ENCODE peak calls at places on chromosomes 3 and 15, in seven cellular contexts. One of them, this sample, is unnamed.

GRCh38 chr15:48397841-48398240 is 66.6 kb downstream of the DUT start:
- DNase-seq in GM23248: peak; percentile 43
- DNase-seq in tibial artery: peak; percentile 46
- DNase-seq in AG20443: no peak
- DNase-seq in Panc1: no peak
- DNase-seq in head of caudate nucleus: no peak
- DNase-seq in heart right ventricle: peak; percentile 35
- DNase-seq in this sample: no peak

GRCh38 chr15:65421360-65422215 is 1.2 kb downstream of the IGDCC4 start:
- DNase-seq in GM23248: peak; percentile 23
- DNase-seq in tibial artery: no peak
- DNase-seq in AG20443: peak; percentile 56
- DNase-seq in Panc1: no peak
- DNase-seq in head of caudate nucleus: no peak
- DNase-seq in heart right ventricle: peak; percentile 50
- DNase-seq in this sample: peak; percentile 32

GRCh38 chr3:183907176-183907575 is 22.5 kb upstream of the PARL start:
- DNase-seq in GM23248: no peak
- DNase-seq in tibial artery: no peak
- DNase-seq in AG20443: no peak
- DNase-seq in Panc1: no peak
- DNase-seq in head of caudate nucleus: no peak
- DNase-seq in heart right ventricle: no peak
- DNase-seq in this sample: no peak

GRCh38 chr3:132196113-132196512 is 121.1 kb upstream of the ACP3 start:
- DNase-seq in GM23248: peak; percentile 42
- DNase-seq in tibial artery: no peak
- DNase-seq in AG20443: peak; percentile 25
- DNase-seq in Panc1: no peak
- DNase-seq in head of caudate nucleus: no peak
- DNase-seq in heart right ventricle: no peak
- DNase-seq in this sample: no peak

GRCh38 chr3:71173421-71173975 is 410.0 kb downstream of the FOXP1 start:
- DNase-seq in GM23248: peak; percentile 71
- DNase-seq in tibial artery: no peak
- DNase-seq in AG20443: peak; percentile 72
- DNase-seq in Panc1: no peak
- DNase-seq in head of caudate nucleus: no peak
- DNase-seq in heart right ventricle: no peak
- DNase-seq in this sample: no peak

GRCh38 chr3:49199900-49200281 is 28.5 kb downstream of the KLHDC8B start:
- DNase-seq in GM23248: peak; percentile 63
- DNase-seq in tibial artery: no peak
- DNase-seq in AG20443: no peak
- DNase-seq in Panc1: no peak
- DNase-seq in head of caudate nucleus: no peak
- DNase-seq in heart right ventricle: no peak
- DNase-seq in this sample: no peak

GRCh38 chr15:74445816-74446763 is 12.3 kb upstream of the SEMA7A start:
- DNase-seq in GM23248: no peak
- DNase-seq in tibial artery: no peak
- DNase-seq in AG20443: no peak
- DNase-seq in Panc1: no peak
- DNase-seq in head of caudate nucleus: no peak
- DNase-seq in heart right ventricle: no peak
- DNase-seq in this sample: no peak

GRCh38 chr3:42014949-42015533 is 53.1 kb upstream of the ULK4 start:
- DNase-seq in GM23248: peak; percentile 69
- DNase-seq in tibial artery: peak; percentile 53
- DNase-seq in AG20443: peak; percentile 46
- DNase-seq in Panc1: no peak
- DNase-seq in head of caudate nucleus: peak; percentile 36
- DNase-seq in heart right ventricle: peak; percentile 77
- DNase-seq in this sample: no peak

GRCh38 chr15:68407886-68408500 is 24.0 kb downstream of the ITGA11 start:
- DNase-seq in GM23248: no peak
- DNase-seq in tibial artery: peak; percentile 19
- DNase-seq in AG20443: no peak
- DNase-seq in Panc1: no peak
- DNase-seq in head of caudate nucleus: peak; percentile 5
- DNase-seq in heart right ventricle: no peak
- DNase-seq in this sample: no peak

GRCh38 chr3:127158614-127159221 is 34.2 kb upstream of the PRR23E start:
- DNase-seq in GM23248: peak; percentile 52
- DNase-seq in tibial artery: no peak
- DNase-seq in AG20443: peak; percentile 80
- DNase-seq in Panc1: no peak
- DNase-seq in head of caudate nucleus: no peak
- DNase-seq in heart right ventricle: no peak
- DNase-seq in this sample: peak; percentile 36

GRCh38 chr15:58437531-58438105 is 5.8 kb downstream of the LIPC start:
- DNase-seq in GM23248: no peak
- DNase-seq in tibial artery: no peak
- DNase-seq in AG20443: no peak
- DNase-seq in Panc1: no peak
- DNase-seq in head of caudate nucleus: no peak
- DNase-seq in heart right ventricle: no peak
- DNase-seq in this sample: no peak

GRCh38 chr3:132545471-132545870 is 51.6 kb upstream of the ACKR4 start:
- DNase-seq in GM23248: peak; percentile 17
- DNase-seq in tibial artery: peak; percentile 56
- DNase-seq in AG20443: no peak
- DNase-seq in Panc1: no peak
- DNase-seq in head of caudate nucleus: no peak
- DNase-seq in heart right ventricle: no peak
- DNase-seq in this sample: no peak

GRCh38 chr15:66617137-66618090 is 51.6 kb upstream of the LCTL start:
- DNase-seq in GM23248: peak; percentile 94
- DNase-seq in tibial artery: peak; percentile 88
- DNase-seq in AG20443: peak; percentile 76
- DNase-seq in Panc1: no peak
- DNase-seq in head of caudate nucleus: peak; percentile 72
- DNase-seq in heart right ventricle: peak; percentile 74
- DNase-seq in this sample: peak; percentile 69

GRCh38 chr3:140117111-140117526 is 182.1 kb downstream of the CLSTN2 start:
- DNase-seq in GM23248: no peak
- DNase-seq in tibial artery: no peak
- DNase-seq in AG20443: no peak
- DNase-seq in Panc1: no peak
- DNase-seq in head of caudate nucleus: no peak
- DNase-seq in heart right ventricle: no peak
- DNase-seq in this sample: no peak

GRCh38 chr15:86872782-86873181 is 793.1 kb downstream of the AGBL1 start:
- DNase-seq in GM23248: no peak
- DNase-seq in tibial artery: no peak
- DNase-seq in AG20443: no peak
- DNase-seq in Panc1: no peak
- DNase-seq in head of caudate nucleus: no peak
- DNase-seq in heart right ventricle: no peak
- DNase-seq in this sample: no peak

GRCh38 chr15:78350058-78350457 is 9.9 kb downstream of the CRABP1 start:
- DNase-seq in GM23248: no peak
- DNase-seq in tibial artery: no peak
- DNase-seq in AG20443: no peak
- DNase-seq in Panc1: no peak
- DNase-seq in head of caudate nucleus: no peak
- DNase-seq in heart right ventricle: no peak
- DNase-seq in this sample: no peak

GRCh38 chr3:33439421-33440327 is 531 bp downstream of the UBP1 start:
- DNase-seq in GM23248: peak; percentile 86
- DNase-seq in tibial artery: peak; percentile 52
- DNase-seq in AG20443: peak; percentile 83
- DNase-seq in Panc1: no peak
- DNase-seq in head of caudate nucleus: peak; percentile 29
- DNase-seq in heart right ventricle: peak; percentile 36
- DNase-seq in this sample: peak; percentile 31

GRCh38 chr15:61997786-61998185 is 62.5 kb downstream of the VPS13C start:
- DNase-seq in GM23248: peak; percentile 18
- DNase-seq in tibial artery: no peak
- DNase-seq in AG20443: no peak
- DNase-seq in Panc1: no peak
- DNase-seq in head of caudate nucleus: no peak
- DNase-seq in heart right ventricle: no peak
- DNase-seq in this sample: no peak

GRCh38 chr3:46662771-46663551 is 30.5 kb downstream of the ALS2CL start:
- DNase-seq in GM23248: peak; percentile 81
- DNase-seq in tibial artery: no peak
- DNase-seq in AG20443: peak; percentile 80
- DNase-seq in Panc1: no peak
- DNase-seq in head of caudate nucleus: peak; percentile 44
- DNase-seq in heart right ventricle: peak; percentile 24
- DNase-seq in this sample: no peak

GRCh38 chr3:14703128-14703750 is 28.3 kb downstream of the C3orf20 start:
- DNase-seq in GM23248: no peak
- DNase-seq in tibial artery: no peak
- DNase-seq in AG20443: no peak
- DNase-seq in Panc1: no peak
- DNase-seq in head of caudate nucleus: no peak
- DNase-seq in heart right ventricle: no peak
- DNase-seq in this sample: no peak

GRCh38 chr3:135056733-135057310 is 261.8 kb downstream of the EPHB1 start:
- DNase-seq in GM23248: no peak
- DNase-seq in tibial artery: no peak
- DNase-seq in AG20443: no peak
- DNase-seq in Panc1: no peak
- DNase-seq in head of caudate nucleus: no peak
- DNase-seq in heart right ventricle: no peak
- DNase-seq in this sample: no peak

GRCh38 chr3:5022966-5023776 is 43.9 kb downstream of the BHLHE40 start:
- DNase-seq in GM23248: peak; percentile 97
- DNase-seq in tibial artery: no peak
- DNase-seq in AG20443: peak; percentile 88
- DNase-seq in Panc1: peak; percentile 93
- DNase-seq in head of caudate nucleus: no peak
- DNase-seq in heart right ventricle: no peak
- DNase-seq in this sample: peak; percentile 98

GRCh38 chr15:57505056-57505713 is 86.5 kb upstream of the MYZAP start:
- DNase-seq in GM23248: peak; percentile 63
- DNase-seq in tibial artery: no peak
- DNase-seq in AG20443: peak; percentile 28
- DNase-seq in Panc1: no peak
- DNase-seq in head of caudate nucleus: no peak
- DNase-seq in heart right ventricle: no peak
- DNase-seq in this sample: peak; percentile 67

GRCh38 chr3:67381667-67382272 is 272.6 kb downstream of the SUCLG2 start:
- DNase-seq in GM23248: peak; percentile 53
- DNase-seq in tibial artery: no peak
- DNase-seq in AG20443: peak; percentile 23
- DNase-seq in Panc1: no peak
- DNase-seq in head of caudate nucleus: no peak
- DNase-seq in heart right ventricle: no peak
- DNase-seq in this sample: peak; percentile 33

GRCh38 chr3:38054166-38054991 is 15.4 kb downstream of the DLEC1 start:
- DNase-seq in GM23248: peak; percentile 16
- DNase-seq in tibial artery: no peak
- DNase-seq in AG20443: no peak
- DNase-seq in Panc1: no peak
- DNase-seq in head of caudate nucleus: no peak
- DNase-seq in heart right ventricle: no peak
- DNase-seq in this sample: no peak

GRCh38 chr3:38265604-38266307 is at the start of gene SLC22A13:
- DNase-seq in GM23248: no peak
- DNase-seq in tibial artery: no peak
- DNase-seq in AG20443: no peak
- DNase-seq in Panc1: no peak
- DNase-seq in head of caudate nucleus: no peak
- DNase-seq in heart right ventricle: no peak
- DNase-seq in this sample: no peak

GRCh38 chr3:127651516-127652172 is 21.1 kb upstream of the ABTB1 start:
- DNase-seq in GM23248: no peak
- DNase-seq in tibial artery: no peak
- DNase-seq in AG20443: no peak
- DNase-seq in Panc1: no peak
- DNase-seq in head of caudate nucleus: no peak
- DNase-seq in heart right ventricle: no peak
- DNase-seq in this sample: no peak

GRCh38 chr3:62630664-62631063 is 244.6 kb downstream of the CADPS start:
- DNase-seq in GM23248: no peak
- DNase-seq in tibial artery: no peak
- DNase-seq in AG20443: no peak
- DNase-seq in Panc1: no peak
- DNase-seq in head of caudate nucleus: no peak
- DNase-seq in heart right ventricle: no peak
- DNase-seq in this sample: no peak

This sample was measured in PC-3.